ENCODE peak calls at places on chromosomes 13 and 19, in seven cellular contexts. C, K, B, Z, O, M and I are unnamed samples.

GRCh38 chr19:38683393-38684077 is 36.1 kb downstream of the ACTN4 start:
- DNase-seq in C (peak; percentile 81), K (peak; percentile 100), B (peak; percentile 77), Z (peak; percentile 91), O (peak; percentile 49), M (peak; percentile 92), I (peak; percentile 91)

GRCh38 chr13:25775986-25776385 is 275.8 kb downstream of the SHISA2 start:
- DNase-seq in C (no peak), K (no peak), B (no peak), Z (no peak), O (no peak), M (no peak), I (no peak)

GRCh38 chr19:10316229-10317044 is 622 bp upstream of the FDX2 start:
- DNase-seq in C (no peak), K (no peak), B (no peak), Z (no peak), O (no peak), M (peak; percentile 42), I (no peak)

GRCh38 chr19:54209748-54210494 is 9.3 kb downstream of the RPS9 start:
- DNase-seq in C (no peak), K (peak; percentile 96), B (peak; percentile 93), Z (peak; percentile 92), O (no peak), M (peak; percentile 97), I (peak; percentile 93)

GRCh38 chr13:78326608-78327007 is 276.7 kb downstream of the POU4F1 start:
- DNase-seq in C (no peak), K (no peak), B (no peak), Z (no peak), O (no peak), M (no peak), I (no peak)

GRCh38 chr19:49335784-49336481 is 727 bp downstream of the CD37 start:
- DNase-seq in C (peak; percentile 1), K (no peak), B (no peak), Z (peak; percentile 37), O (peak; percentile 73), M (no peak), I (no peak)

GRCh38 chr13:33169273-33169980 is 116.1 kb downstream of the STARD13 start:
- DNase-seq in C (no peak), K (no peak), B (no peak), Z (no peak), O (no peak), M (no peak), I (no peak)

GRCh38 chr13:21233086-21233485 is 56.6 kb downstream of the MRPL57 start:
- DNase-seq in C (no peak), K (no peak), B (no peak), Z (no peak), O (no peak), M (no peak), I (no peak)

GRCh38 chr13:30665638-30666037 is 47.9 kb downstream of the USPL1 start:
- DNase-seq in C (no peak), K (no peak), B (no peak), Z (no peak), O (no peak), M (no peak), I (no peak)

GRCh38 chr13:114153485-114154080 is 21.2 kb upstream of the RASA3 start:
- DNase-seq in C (no peak), K (peak; percentile 6), B (no peak), Z (no peak), O (no peak), M (no peak), I (no peak)

GRCh38 chr13:43132228-43132627 is 108.8 kb downstream of the DNAJC15 start:
- DNase-seq in C (peak; percentile 41), K (peak; percentile 56), B (no peak), Z (no peak), O (peak; percentile 38), M (peak; percentile 25), I (no peak)

GRCh38 chr19:9786342-9786741 is 17.8 kb upstream of the ZNF846 start:
- DNase-seq in C (no peak), K (no peak), B (no peak), Z (no peak), O (no peak), M (peak; percentile 31), I (no peak)

GRCh38 chr13:58879114-58879513 is 1247.6 kb downstream of the PCDH17 start:
- DNase-seq in C (no peak), K (no peak), B (no peak), Z (no peak), O (no peak), M (no peak), I (no peak)

GRCh38 chr13:108226184-108226583 is 8.0 kb downstream of the ABHD13 start:
- DNase-seq in C (no peak), K (no peak), B (no peak), Z (no peak), O (peak; percentile 8), M (no peak), I (no peak)

GRCh38 chr13:69704311-69704710 is 403.3 kb upstream of the ATXN8OS start:
- DNase-seq in C (no peak), K (no peak), B (no peak), Z (no peak), O (no peak), M (no peak), I (no peak)

GRCh38 chr19:46574533-46574932 is 26.6 kb upstream of the CALM3 start:
- DNase-seq in C (no peak), K (no peak), B (no peak), Z (no peak), O (no peak), M (no peak), I (no peak)

GRCh38 chr19:1478934-1479707 is at the start of gene C19orf25:
- DNase-seq in C (peak; percentile 95), K (peak; percentile 77), B (peak; percentile 94), Z (peak; percentile 97), O (peak; percentile 97), M (peak; percentile 97), I (peak; percentile 97)

GRCh38 chr13:90414691-90415596 is 932.5 kb upstream of the MIR17HG start:
- DNase-seq in C (no peak), K (no peak), B (no peak), Z (no peak), O (no peak), M (no peak), I (no peak)

GRCh38 chr19:1862424-1863307 is 713 bp downstream of the KLF16 start:
- DNase-seq in C (peak; percentile 64), K (no peak), B (no peak), Z (no peak), O (peak; percentile 60), M (no peak), I (no peak)

GRCh38 chr19:279656-280055 is 11.5 kb downstream of the PLPP2 start:
- DNase-seq in C (no peak), K (no peak), B (no peak), Z (no peak), O (no peak), M (no peak), I (peak; percentile 59)

GRCh38 chr13:77868717-77869116 is 49.9 kb downstream of the EDNRB start:
- DNase-seq in C (no peak), K (no peak), B (no peak), Z (no peak), O (no peak), M (no peak), I (no peak)

GRCh38 chr13:62747629-62748028 is 1332.0 kb upstream of the PCDH20 start:
- DNase-seq in C (no peak), K (no peak), B (no peak), Z (no peak), O (no peak), M (no peak), I (no peak)

GRCh38 chr19:2577722-2578335 is 101.9 kb downstream of the GADD45B start:
- DNase-seq in C (no peak), K (no peak), B (peak; percentile 28), Z (peak; percentile 42), O (no peak), M (no peak), I (no peak)

GRCh38 chr13:67438465-67438864 is 208.3 kb upstream of the PCDH9 start:
- DNase-seq in C (no peak), K (no peak), B (no peak), Z (no peak), O (no peak), M (no peak), I (no peak)
- TF ChIP-seq CTCF in C (no peak), K (no peak), B (no peak), Z (no peak), O (no peak), M (no peak), I (peak; percentile 34)

GRCh38 chr19:4208385-4209094 is 20.8 kb upstream of the EBI3 start:
- DNase-seq in C (no peak), K (peak; percentile 74), B (no peak), Z (peak; percentile 54), O (no peak), M (peak; percentile 49), I (no peak)

GRCh38 chr19:4210166-4210731 is 19.1 kb upstream of the EBI3 start:
- DNase-seq in C (no peak), K (no peak), B (no peak), Z (no peak), O (no peak), M (no peak), I (no peak)

GRCh38 chr19:4200940-4201542 is 18.6 kb downstream of the ANKRD24 start:
- DNase-seq in C (no peak), K (no peak), B (no peak), Z (no peak), O (no peak), M (no peak), I (no peak)

GRCh38 chr19:4201798-4202197 is 19.3 kb downstream of the ANKRD24 start:
- DNase-seq in C (no peak), K (no peak), B (no peak), Z (no peak), O (no peak), M (no peak), I (no peak)

GRCh38 chr19:4206818-4207484 is 22.4 kb upstream of the EBI3 start:
- DNase-seq in C (no peak), K (peak; percentile 43), B (no peak), Z (no peak), O (peak; percentile 59), M (no peak), I (no peak)
- TF ChIP-seq CTCF in C (no peak), K (peak; percentile 53), B (no peak), Z (peak; percentile 22), O (peak; percentile 41), M (no peak), I (peak; percentile 44)

DNA sequence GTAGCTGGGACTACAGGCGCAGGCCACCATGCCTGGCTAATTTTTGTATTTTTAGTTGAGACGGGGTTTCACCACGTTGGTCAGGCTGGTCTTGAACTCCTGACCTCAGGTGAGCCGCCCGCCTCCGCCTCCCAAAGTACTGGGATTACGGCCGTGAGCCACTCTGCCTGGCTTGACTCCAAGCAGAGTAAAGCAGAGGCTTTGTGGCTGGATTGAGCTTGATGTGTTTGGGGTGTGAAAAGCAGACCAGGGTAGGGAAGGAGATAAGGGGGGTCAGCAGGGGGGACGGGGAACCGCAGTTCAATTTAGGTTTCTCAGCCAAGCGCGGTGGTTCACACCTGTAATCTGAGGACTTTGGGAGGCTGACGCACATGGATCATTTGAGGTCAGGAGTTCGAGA is 4.2 kb upstream of the CLPP start:
- DNase-seq in C (no peak), K (no peak), B (no peak), Z (no peak), O (no peak), M (no peak), I (no peak)
- TF ChIP-seq CTCF in C (no peak), K (no peak), B (no peak), Z (no peak), O (no peak), M (no peak), I (no peak)

DNA sequence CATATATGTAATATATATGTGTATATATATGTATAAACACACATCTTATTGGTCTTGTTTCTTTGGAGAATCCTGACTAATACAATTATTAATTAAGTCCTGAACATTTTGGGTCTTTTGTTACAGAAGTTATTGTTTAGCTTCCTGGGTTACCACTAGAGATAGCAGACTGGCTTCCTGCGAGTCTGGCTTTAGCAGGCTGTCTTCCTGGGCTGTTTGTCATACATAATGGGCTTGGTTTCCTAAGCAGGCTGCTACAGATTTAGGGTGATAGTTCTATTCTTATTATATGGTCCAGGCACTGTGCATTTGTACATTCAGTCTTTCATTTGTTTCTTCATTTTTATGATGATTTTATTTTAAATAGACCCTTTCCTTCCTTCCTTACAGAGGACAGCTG is 312.0 kb upstream of the TMTC4 start:
- DNase-seq in C (no peak), K (no peak), B (no peak), Z (no peak), O (no peak), M (no peak), I (no peak)
- TF ChIP-seq CTCF in C (no peak), K (no peak), B (no peak), Z (no peak), O (no peak), M (no peak), I (no peak)